ENCODE peak calls at places on chromosome 14, in nine cellular contexts. One of them, this sample, is unnamed.

GRCh38 chr14:41167040-41167439 is 439.6 kb upstream of the LRFN5 start:
- DNase-seq in WERI-Rb-1: no peak
- DNase-seq in fibroblast of mammary gland: no peak
- DNase-seq in Caco-2: no peak
- DNase-seq in mammary epithelial cell: no peak
- DNase-seq in BE2C: no peak
- DNase-seq in tibial artery: no peak
- DNase-seq in GM23338: peak
- DNase-seq in cardiac muscle cell: no peak
- DNase-seq in this sample: no peak

GRCh38 chr14:71742491-71742890 is 189.7 kb upstream of the RGS6 start:
- DNase-seq in WERI-Rb-1: no peak
- DNase-seq in fibroblast of mammary gland: no peak
- DNase-seq in Caco-2: no peak
- DNase-seq in mammary epithelial cell: no peak
- DNase-seq in BE2C: no peak
- DNase-seq in tibial artery: no peak
- DNase-seq in GM23338: no peak
- DNase-seq in cardiac muscle cell: no peak
- DNase-seq in this sample: no peak

GRCh38 chr14:71550367-71550766 is 381.9 kb upstream of the RGS6 start:
- DNase-seq in WERI-Rb-1: no peak
- DNase-seq in fibroblast of mammary gland: no peak
- DNase-seq in Caco-2: no peak
- DNase-seq in mammary epithelial cell: no peak
- DNase-seq in BE2C: no peak
- DNase-seq in tibial artery: no peak
- DNase-seq in GM23338: no peak
- DNase-seq in cardiac muscle cell: no peak
- DNase-seq in this sample: no peak

GRCh38 chr14:91078095-91078737 is 17.8 kb upstream of the RPS6KA5 start:
- DNase-seq in WERI-Rb-1: no peak
- DNase-seq in fibroblast of mammary gland: no peak
- DNase-seq in Caco-2: no peak
- DNase-seq in mammary epithelial cell: no peak
- DNase-seq in BE2C: no peak
- DNase-seq in tibial artery: no peak
- DNase-seq in GM23338: no peak
- DNase-seq in cardiac muscle cell: no peak
- DNase-seq in this sample: no peak

GRCh38 chr14:50785506-50786063 is 45.4 kb downstream of the NIN start:
- DNase-seq in WERI-Rb-1: peak
- DNase-seq in fibroblast of mammary gland: no peak
- DNase-seq in Caco-2: no peak
- DNase-seq in mammary epithelial cell: no peak
- DNase-seq in BE2C: no peak
- DNase-seq in tibial artery: no peak
- DNase-seq in GM23338: peak
- DNase-seq in cardiac muscle cell: peak
- DNase-seq in this sample: no peak

GRCh38 chr14:44657688-44658388 is 150.8 kb upstream of the FSCB start:
- DNase-seq in WERI-Rb-1: no peak
- DNase-seq in fibroblast of mammary gland: no peak
- DNase-seq in Caco-2: no peak
- DNase-seq in mammary epithelial cell: peak
- DNase-seq in BE2C: no peak
- DNase-seq in tibial artery: no peak
- DNase-seq in GM23338: peak
- DNase-seq in cardiac muscle cell: peak
- DNase-seq in this sample: no peak

GRCh38 chr14:22882529-22883190 is 362 bp upstream of the REM2 start:
- DNase-seq in WERI-Rb-1: peak
- DNase-seq in fibroblast of mammary gland: peak
- DNase-seq in Caco-2: peak
- DNase-seq in mammary epithelial cell: peak
- DNase-seq in BE2C: no peak
- DNase-seq in tibial artery: no peak
- DNase-seq in GM23338: peak
- DNase-seq in cardiac muscle cell: peak
- DNase-seq in this sample: peak

GRCh38 chr14:23275412-23275811 is 10.5 kb downstream of the HOMEZ start:
- DNase-seq in WERI-Rb-1: no peak
- DNase-seq in fibroblast of mammary gland: no peak
- DNase-seq in Caco-2: no peak
- DNase-seq in mammary epithelial cell: no peak
- DNase-seq in BE2C: no peak
- DNase-seq in tibial artery: no peak
- DNase-seq in GM23338: no peak
- DNase-seq in cardiac muscle cell: no peak
- DNase-seq in this sample: no peak

GRCh38 chr14:81301813-81302212 is 81.1 kb upstream of the GTF2A1 start:
- DNase-seq in WERI-Rb-1: peak
- DNase-seq in fibroblast of mammary gland: no peak
- DNase-seq in Caco-2: no peak
- DNase-seq in mammary epithelial cell: no peak
- DNase-seq in BE2C: no peak
- DNase-seq in tibial artery: no peak
- DNase-seq in GM23338: no peak
- DNase-seq in cardiac muscle cell: no peak
- DNase-seq in this sample: no peak

GRCh38 chr14:23349156-23349845 is 3.4 kb downstream of the SLC22A17 start:
- DNase-seq in WERI-Rb-1: no peak
- DNase-seq in fibroblast of mammary gland: no peak
- DNase-seq in Caco-2: no peak
- DNase-seq in mammary epithelial cell: no peak
- DNase-seq in BE2C: no peak
- DNase-seq in tibial artery: no peak
- DNase-seq in GM23338: no peak
- DNase-seq in cardiac muscle cell: no peak
- DNase-seq in this sample: no peak

GRCh38 chr14:104972301-104973211 is 5.6 kb downstream of the AHNAK2 start:
- DNase-seq in WERI-Rb-1: peak
- DNase-seq in fibroblast of mammary gland: peak
- DNase-seq in Caco-2: peak
- DNase-seq in mammary epithelial cell: peak
- DNase-seq in BE2C: peak
- DNase-seq in tibial artery: peak
- DNase-seq in GM23338: no peak
- DNase-seq in cardiac muscle cell: no peak
- DNase-seq in this sample: peak

GRCh38 chr14:90093942-90094595 is 32.3 kb downstream of the KCNK13 start:
- DNase-seq in WERI-Rb-1: no peak
- DNase-seq in fibroblast of mammary gland: peak
- DNase-seq in Caco-2: no peak
- DNase-seq in mammary epithelial cell: peak
- DNase-seq in BE2C: no peak
- DNase-seq in tibial artery: no peak
- DNase-seq in GM23338: no peak
- DNase-seq in cardiac muscle cell: no peak
- DNase-seq in this sample: no peak

GRCh38 chr14:94292526-94292871 is 569 bp downstream of the SERPINA10 start:
- DNase-seq in WERI-Rb-1: no peak
- DNase-seq in fibroblast of mammary gland: no peak
- DNase-seq in Caco-2: no peak
- DNase-seq in mammary epithelial cell: no peak
- DNase-seq in BE2C: no peak
- DNase-seq in tibial artery: no peak
- DNase-seq in GM23338: no peak
- DNase-seq in cardiac muscle cell: no peak
- DNase-seq in this sample: no peak

GRCh38 chr14:24078146-24078545 is 6.8 kb downstream of the CPNE6 start:
- DNase-seq in WERI-Rb-1: peak
- DNase-seq in fibroblast of mammary gland: no peak
- DNase-seq in Caco-2: no peak
- DNase-seq in mammary epithelial cell: no peak
- DNase-seq in BE2C: no peak
- DNase-seq in tibial artery: no peak
- DNase-seq in GM23338: no peak
- DNase-seq in cardiac muscle cell: no peak
- DNase-seq in this sample: no peak

GRCh38 chr14:88037270-88037669 is 32.3 kb downstream of the GPR65 start:
- DNase-seq in WERI-Rb-1: no peak
- DNase-seq in fibroblast of mammary gland: no peak
- DNase-seq in Caco-2: no peak
- DNase-seq in mammary epithelial cell: no peak
- DNase-seq in BE2C: no peak
- DNase-seq in tibial artery: no peak
- DNase-seq in GM23338: peak
- DNase-seq in cardiac muscle cell: no peak
- DNase-seq in this sample: no peak

GRCh38 chr14:92971601-92972180 is 48.7 kb downstream of the CHGA start:
- DNase-seq in WERI-Rb-1: no peak
- DNase-seq in fibroblast of mammary gland: no peak
- DNase-seq in Caco-2: no peak
- DNase-seq in mammary epithelial cell: no peak
- DNase-seq in BE2C: no peak
- DNase-seq in tibial artery: no peak
- DNase-seq in GM23338: no peak
- DNase-seq in cardiac muscle cell: no peak
- DNase-seq in this sample: no peak

GRCh38 chr14:59333668-59334067 is 131.5 kb downstream of the GPR135 start:
- DNase-seq in WERI-Rb-1: no peak
- DNase-seq in fibroblast of mammary gland: peak
- DNase-seq in Caco-2: no peak
- DNase-seq in mammary epithelial cell: peak
- DNase-seq in BE2C: no peak
- DNase-seq in tibial artery: no peak
- DNase-seq in GM23338: no peak
- DNase-seq in cardiac muscle cell: peak
- DNase-seq in this sample: peak

GRCh38 chr14:62206456-62206855 is 444.2 kb downstream of the SNAPC1 start:
- DNase-seq in WERI-Rb-1: no peak
- DNase-seq in fibroblast of mammary gland: peak
- DNase-seq in Caco-2: no peak
- DNase-seq in mammary epithelial cell: peak
- DNase-seq in BE2C: no peak
- DNase-seq in tibial artery: no peak
- DNase-seq in GM23338: no peak
- DNase-seq in cardiac muscle cell: no peak
- DNase-seq in this sample: no peak

GRCh38 chr14:23327947-23328744 is 6.9 kb downstream of the PABPN1 start:
- DNase-seq in WERI-Rb-1: peak
- DNase-seq in fibroblast of mammary gland: peak
- DNase-seq in Caco-2: peak
- DNase-seq in mammary epithelial cell: peak
- DNase-seq in BE2C: peak
- DNase-seq in tibial artery: peak
- DNase-seq in GM23338: peak
- DNase-seq in cardiac muscle cell: peak
- DNase-seq in this sample: peak

GRCh38 chr14:98240396-98240795 is 1031.6 kb downstream of the BCL11B start:
- DNase-seq in WERI-Rb-1: no peak
- DNase-seq in fibroblast of mammary gland: no peak
- DNase-seq in Caco-2: no peak
- DNase-seq in mammary epithelial cell: no peak
- DNase-seq in BE2C: no peak
- DNase-seq in tibial artery: no peak
- DNase-seq in GM23338: no peak
- DNase-seq in cardiac muscle cell: no peak
- DNase-seq in this sample: no peak

GRCh38 chr14:102799684-102800562 is 22.7 kb downstream of the TRAF3 start:
- DNase-seq in WERI-Rb-1: no peak
- DNase-seq in fibroblast of mammary gland: peak
- DNase-seq in Caco-2: no peak
- DNase-seq in mammary epithelial cell: no peak
- DNase-seq in BE2C: no peak
- DNase-seq in tibial artery: peak
- DNase-seq in GM23338: no peak
- DNase-seq in cardiac muscle cell: no peak
- DNase-seq in this sample: no peak
- TF ChIP-seq CTCF in WERI-Rb-1: no peak
- TF ChIP-seq CTCF in fibroblast of mammary gland: no peak
- TF ChIP-seq CTCF in Caco-2: no peak
- TF ChIP-seq CTCF in mammary epithelial cell: no peak
- TF ChIP-seq CTCF in BE2C: no peak
- TF ChIP-seq CTCF in tibial artery: no peak
- TF ChIP-seq CTCF in GM23338: no peak
- TF ChIP-seq CTCF in cardiac muscle cell: no peak
- TF ChIP-seq CTCF in this sample: no peak

DNA sequence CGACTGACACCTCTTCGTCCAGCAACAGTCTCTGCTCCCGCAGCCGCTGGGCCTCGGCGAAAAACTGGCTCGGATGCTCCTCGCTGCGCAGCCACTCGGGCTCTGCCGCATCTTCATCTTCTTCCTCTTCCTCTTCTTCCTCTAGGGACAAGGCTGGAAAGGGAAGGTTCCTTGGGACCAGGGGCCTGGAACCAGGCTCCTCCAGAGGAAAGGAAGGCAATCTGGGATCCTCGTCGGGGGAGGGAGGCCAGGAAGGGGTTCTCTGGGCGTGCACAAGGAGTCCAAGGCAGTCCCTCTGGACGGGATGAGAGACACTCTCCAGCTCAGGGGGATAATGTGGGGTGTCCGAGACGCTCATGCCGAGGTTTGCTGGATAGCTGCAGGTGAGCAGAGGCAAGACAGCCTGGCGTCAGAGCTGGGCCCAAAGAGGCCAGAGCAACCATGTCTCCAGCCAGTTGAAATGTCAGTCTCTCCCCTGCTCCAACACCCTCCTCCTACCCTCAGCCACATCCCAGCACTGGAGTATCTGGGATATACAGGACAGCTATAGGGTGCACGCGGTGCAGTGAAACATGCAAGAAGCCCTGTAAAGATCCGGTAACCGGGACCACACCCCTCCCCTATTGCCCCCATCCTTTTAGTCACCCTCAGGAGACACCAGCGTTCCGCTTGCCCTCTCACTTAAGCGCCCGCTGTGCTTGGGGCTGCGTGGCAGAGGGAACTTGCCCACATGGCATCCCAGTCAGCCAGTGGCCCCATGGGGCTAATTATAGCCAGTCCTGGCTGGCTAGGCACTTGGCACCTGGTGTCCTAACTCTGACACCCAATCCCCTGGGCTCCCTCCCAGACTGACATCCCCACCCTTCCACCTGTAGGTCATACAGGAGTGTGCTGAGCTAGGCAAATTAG is at the start of gene KLHL33:
- DNase-seq in WERI-Rb-1: no peak
- DNase-seq in fibroblast of mammary gland: no peak
- DNase-seq in Caco-2: no peak
- DNase-seq in mammary epithelial cell: no peak
- DNase-seq in BE2C: no peak
- DNase-seq in tibial artery: no peak
- DNase-seq in GM23338: peak
- DNase-seq in cardiac muscle cell: no peak
- DNase-seq in this sample: no peak
- H3K4me3 ChIP-seq in WERI-Rb-1: no peak
- H3K4me3 ChIP-seq in fibroblast of mammary gland: peak
- H3K4me3 ChIP-seq in Caco-2: no peak
- H3K4me3 ChIP-seq in mammary epithelial cell: no peak
- H3K4me3 ChIP-seq in BE2C: no peak
- H3K4me3 ChIP-seq in tibial artery: peak
- H3K4me3 ChIP-seq in GM23338: peak
- H3K4me3 ChIP-seq in cardiac muscle cell: no peak
- H3K4me3 ChIP-seq in this sample: no peak

GRCh38 chr14:42378274-42378673 is 771.6 kb downstream of the LRFN5 start:
- DNase-seq in WERI-Rb-1: no peak
- DNase-seq in fibroblast of mammary gland: no peak
- DNase-seq in Caco-2: no peak
- DNase-seq in mammary epithelial cell: no peak
- DNase-seq in BE2C: no peak
- DNase-seq in tibial artery: no peak
- DNase-seq in GM23338: peak
- DNase-seq in cardiac muscle cell: no peak
- DNase-seq in this sample: no peak
- TF ChIP-seq CTCF in WERI-Rb-1: no peak
- TF ChIP-seq CTCF in fibroblast of mammary gland: no peak
- TF ChIP-seq CTCF in Caco-2: no peak
- TF ChIP-seq CTCF in mammary epithelial cell: no peak
- TF ChIP-seq CTCF in BE2C: no peak
- TF ChIP-seq CTCF in tibial artery: no peak
- TF ChIP-seq CTCF in GM23338: peak
- TF ChIP-seq CTCF in cardiac muscle cell: no peak
- TF ChIP-seq CTCF in this sample: no peak

GRCh38 chr14:77044776-77045569 is 16.5 kb upstream of the IRF2BPL start:
- DNase-seq in WERI-Rb-1: no peak
- DNase-seq in fibroblast of mammary gland: peak
- DNase-seq in Caco-2: peak
- DNase-seq in mammary epithelial cell: no peak
- DNase-seq in BE2C: no peak
- DNase-seq in tibial artery: peak
- DNase-seq in GM23338: peak
- DNase-seq in cardiac muscle cell: no peak
- DNase-seq in this sample: peak
- H3K4me3 ChIP-seq in WERI-Rb-1: no peak
- H3K4me3 ChIP-seq in fibroblast of mammary gland: no peak
- H3K4me3 ChIP-seq in Caco-2: no peak
- H3K4me3 ChIP-seq in mammary epithelial cell: no peak
- H3K4me3 ChIP-seq in BE2C: no peak
- H3K4me3 ChIP-seq in tibial artery: no peak
- H3K4me3 ChIP-seq in GM23338: no peak
- H3K4me3 ChIP-seq in cardiac muscle cell: no peak
- H3K4me3 ChIP-seq in this sample: no peak

This sample was measured in lung.